ENCODE peak calls at places on chromosomes 13 and 19, in eight cellular contexts. T is upper lobe of left lung; U is nephron progenitor cell; V is cardiac fibroblast; W is stimulated activated CD8-positive, alpha-beta memory T cell treated with anti-CD3 and anti-CD28 coated beads, Interleukin-7, amount 100 ng/mL, for 4 hours; J is mesendoderm; B is right cardiac atrium; E is right lobe of liver. C is an unnamed sample.

GRCh38 chr13:95153647-95154405 is 147.4 kb downstream of the ABCC4 start:
- DNase-seq in E (no peak), V (peak; percentile 46), U (no peak), J (no peak), B (no peak), W (no peak), T (no peak), C (no peak)

GRCh38 chr19:52520013-52520412 is 7.5 kb upstream of the ZNF808 start:
- DNase-seq in U (no peak), V (no peak), J (peak; percentile 49), W (no peak), E (no peak), B (no peak), T (no peak), C (no peak)

GRCh38 chr13:29689548-29689947 is 94.1 kb upstream of the SLC7A1 start:
- DNase-seq in E (no peak), U (no peak), J (no peak), V (no peak), B (no peak), T (no peak), W (no peak), C (no peak)

GRCh38 chr19:17309962-17310461 is 649 bp downstream of the DDA1 start:
- DNase-seq in U (no peak), E (no peak), T (no peak), V (no peak), J (no peak), B (no peak), W (no peak), C (no peak)

GRCh38 chr19:4744451-4745170 is 21.0 kb upstream of the DPP9 start:
- DNase-seq in E (no peak), B (no peak), T (no peak), V (peak; percentile 96), W (no peak), U (no peak), J (no peak), C (peak; percentile 56)

GRCh38 chr13:43077906-43078305 is 54.5 kb downstream of the DNAJC15 start:
- DNase-seq in V (no peak), T (no peak), B (no peak), U (no peak), W (no peak), E (no peak), J (peak; percentile 86), C (no peak)

GRCh38 chr13:77502104-77502720 is 33.3 kb upstream of the SCEL start:
- DNase-seq in E (no peak), J (no peak), V (no peak), B (no peak), U (no peak), T (no peak), W (no peak), C (no peak)

GRCh38 chr13:35720690-35721554 is 244.4 kb upstream of the MAB21L1 start:
- DNase-seq in V (peak; percentile 62), T (peak; percentile 31), B (peak; percentile 44), E (peak; percentile 48), W (no peak), J (peak; percentile 84), U (peak; percentile 81), C (no peak)

GRCh38 chr19:607301-608154 is 17.8 kb downstream of the HCN2 start:
- DNase-seq in B (no peak), T (no peak), J (no peak), V (no peak), E (no peak), U (no peak), W (no peak), C (no peak)

GRCh38 chr13:113634279-113635047 is 23.5 kb downstream of the ATP4B start:
- DNase-seq in T (no peak), E (no peak), W (no peak), B (no peak), J (no peak), U (no peak), V (no peak), C (no peak)

GRCh38 chr13:101307181-101307701 is 109.1 kb downstream of the NALCN start:
- DNase-seq in T (no peak), V (peak; percentile 52), W (no peak), U (no peak), B (no peak), J (no peak), E (no peak), C (no peak)

GRCh38 chr19:35513975-35514809 is 743 bp upstream of the DMKN start:
- DNase-seq in V (peak; percentile 87), W (no peak), B (no peak), E (no peak), J (peak; percentile 44), T (peak; percentile 27), U (peak; percentile 53), C (no peak)

GRCh38 chr19:1884719-1885334 is 469 bp downstream of the ABHD17A start:
- DNase-seq in J (no peak), U (peak; percentile 37), B (no peak), E (peak; percentile 56), W (no peak), T (no peak), V (no peak), C (no peak)

GRCh38 chr13:67740871-67741475 is 510.8 kb upstream of the PCDH9 start:
- DNase-seq in E (no peak), U (no peak), T (no peak), W (no peak), V (no peak), J (peak; percentile 75), B (no peak), C (no peak)